ENCODE peak calls at places on chromosome X, in seven cellular contexts. N, R, P, Y, Q, V and W are unnamed samples.

GRCh38 chrX:150548684-150549083 is 19.7 kb upstream of the MTM1 start:
- DNase-seq in P (no peak), R (peak), Y (no peak), V (no peak), N (no peak), Q (no peak), W (no peak)

GRCh38 chrX:8201896-8202331 is 30.8 kb upstream of the VCX2 start:
- DNase-seq in Y (no peak), R (no peak), N (peak), Q (peak), P (no peak), V (no peak), W (no peak)

GRCh38 chrX:80485543-80485942 is 65.3 kb downstream of the TENT5D start:
- DNase-seq in R (no peak), Y (no peak), Q (no peak), N (no peak), V (no peak), P (no peak), W (no peak)

GRCh38 chrX:47643926-47644325 is 6.4 kb downstream of the ELK1 start:
- DNase-seq in R (peak), V (no peak), N (peak), Q (no peak), P (no peak), Y (no peak), W (no peak)

GRCh38 chrX:28651186-28651585 is 63.9 kb downstream of the IL1RAPL1 start:
- DNase-seq in N (no peak), V (no peak), R (no peak), Q (no peak), P (no peak), Y (no peak), W (no peak)

GRCh38 chrX:118528089-118528753 is 32.6 kb downstream of the DOCK11 start:
- DNase-seq in Q (no peak), V (no peak), Y (peak), R (no peak), N (no peak), P (no peak), W (no peak)

GRCh38 chrX:67545772-67546495 is 2.1 kb downstream of the AR start:
- DNase-seq in N (peak), R (no peak), V (no peak), P (no peak), Y (no peak), Q (no peak), W (no peak)

GRCh38 chrX:101659601-101660063 is at the start of gene ARMCX2:
- DNase-seq in Y (no peak), P (no peak), V (no peak), N (peak), Q (peak), R (peak), W (no peak)

GRCh38 chrX:7372843-7373525 is 225.0 kb upstream of the PUDP start:
- DNase-seq in Q (peak), R (peak), V (no peak), P (no peak), Y (no peak), N (peak), W (no peak)

GRCh38 chrX:104488811-104489210 is 77.2 kb upstream of the IL1RAPL2 start:
- DNase-seq in P (no peak), R (no peak), N (no peak), Y (no peak), Q (no peak), V (no peak), W (no peak)

GRCh38 chrX:135421537-135421931 is 210 bp upstream of the SMIM10L2A start:
- DNase-seq in P (peak), V (no peak), N (peak), Q (peak), R (peak), Y (peak), W (peak)

GRCh38 chrX:13377537-13377936 is 57.7 kb upstream of the ATXN3L start:
- DNase-seq in Y (no peak), P (no peak), N (peak), Q (no peak), V (no peak), R (peak), W (peak)

GRCh38 chrX:54182864-54183613 is at the start of gene FAM120C:
- DNase-seq in V (peak), Q (peak), N (peak), Y (peak), R (peak), P (no peak), W (peak)

GRCh38 chrX:154378059-154378798 is 866 bp upstream of the EMD start:
- DNase-seq in Q (no peak), N (no peak), R (peak), P (no peak), V (peak), Y (peak), W (peak)

GRCh38 chrX:72296991-72297390 is 8.7 kb downstream of the CITED1 start:
- DNase-seq in P (no peak), R (no peak), Q (no peak), Y (no peak), V (no peak), N (no peak), W (no peak)

GRCh38 chrX:10677490-10677889 is 57.1 kb upstream of the MID1 start:
- DNase-seq in N (no peak), R (no peak), Q (peak), P (no peak), Y (no peak), V (no peak), W (no peak)

GRCh38 chrX:23742174-23742692 is 843 bp downstream of the ACOT9 start:
- DNase-seq in P (no peak), R (peak), Q (no peak), N (peak), Y (no peak), V (no peak), W (peak)

GRCh38 chrX:40502688-40503087 is 78.1 kb upstream of the ATP6AP2 start:
- DNase-seq in Q (no peak), R (no peak), Y (no peak), P (no peak), V (no peak), N (no peak), W (no peak)

GRCh38 chrX:9662148-9662547 is 103.5 kb downstream of the GPR143 start:
- DNase-seq in Q (no peak), V (no peak), Y (no peak), P (no peak), R (peak), N (peak), W (no peak)

GRCh38 chrX:18702362-18703195 is 4.9 kb upstream of the PPEF1 start:
- DNase-seq in Y (no peak), Q (no peak), R (peak), V (no peak), P (no peak), N (peak), W (no peak)